ENCODE peak calls at places on chromosomes 7 and 10, in four cellular contexts. Z is stimulated activated CD4-positive, alpha-beta T cell treated with anti-CD3 and anti-CD28 coated beads, Interleukin-2, amount 100 ng/mL, for 24 hours; L is BJ; M is naive B cell. A is an unnamed sample.

GRCh38 chr10:90313548-90314325 is 544.1 kb downstream of the HTR7 start:
- DNase-seq in L (no peak), Z (no peak), M (no peak), A (peak)

GRCh38 chr10:104614245-104614831 is 26.8 kb upstream of the SORCS3 start:
- DNase-seq in L (no peak), M (no peak), Z (peak), A (no peak)

GRCh38 chr10:12042409-12042796 is 206 bp downstream of the UPF2 start:
- DNase-seq in Z (peak), L (no peak), M (peak), A (no peak)

GRCh38 chr10:80410122-80410521 is 1.8 kb downstream of the PRXL2A start:
- DNase-seq in M (no peak), L (no peak), Z (no peak), A (no peak)

GRCh38 chr7:107080099-107080505 is 35.6 kb downstream of the PRKAR2B start:
- DNase-seq in L (no peak), Z (no peak), M (no peak), A (no peak)

GRCh38 chr10:19041176-19041575 is 7.4 kb upstream of the MALRD1 start:
- DNase-seq in Z (no peak), M (no peak), L (no peak), A (no peak)

GRCh38 chr7:99379043-99379577 is 4.6 kb downstream of the ARPC1B start:
- DNase-seq in L (peak), Z (peak), M (peak), A (peak)

GRCh38 chr10:514137-514671 is 175.3 kb downstream of the DIP2C start:
- DNase-seq in M (no peak), L (no peak), Z (no peak), A (no peak)

GRCh38 chr7:121329460-121330052 is 756 bp downstream of the WNT16 start:
- DNase-seq in M (peak), Z (no peak), L (no peak), A (no peak)

GRCh38 chr10:12484945-12485805 is 135.8 kb downstream of the CAMK1D start:
- DNase-seq in M (no peak), L (no peak), Z (peak), A (no peak)

GRCh38 chr7:11341285-11341944 is 367.7 kb downstream of the PHF14 start:
- DNase-seq in Z (no peak), M (no peak), L (no peak), A (no peak)

GRCh38 chr10:73816917-73817729 is 5.7 kb upstream of the NDST2 start:
- DNase-seq in Z (no peak), L (no peak), M (no peak), A (no peak)

GRCh38 chr7:90188281-90188680 is 23.3 kb upstream of the STEAP2 start:
- DNase-seq in Z (no peak), L (no peak), M (no peak), A (no peak)

GRCh38 chr7:157080111-157080730 is 58.5 kb upstream of the UBE3C start:
- DNase-seq in L (no peak), Z (no peak), M (no peak), A (no peak)

GRCh38 chr10:93498196-93498595 is 1.8 kb downstream of the CEP55 start:
- DNase-seq in M (no peak), Z (no peak), L (no peak), A (no peak)

GRCh38 chr10:35012781-35013180 is 77.4 kb downstream of the CUL2 start:
- DNase-seq in L (no peak), M (no peak), Z (no peak), A (no peak)

GRCh38 chr7:102912742-102913141 is at the start of gene LRRC17:
- DNase-seq in L (no peak), M (no peak), Z (no peak), A (no peak)

GRCh38 chr10:8401531-8401930 is 347.0 kb downstream of the GATA3 start:
- DNase-seq in Z (no peak), L (no peak), M (no peak), A (no peak)

GRCh38 chr10:80268266-80268665 is 21.2 kb downstream of the MAT1A start:
- DNase-seq in M (no peak), L (no peak), Z (no peak), A (no peak)

GRCh38 chr7:28065308-28065707 is 115.3 kb downstream of the JAZF1 start:
- DNase-seq in M (no peak), Z (no peak), L (peak), A (no peak)

GRCh38 chr10:1499344-1499957 is 237.9 kb downstream of the ADARB2 start:
- DNase-seq in L (no peak), M (no peak), Z (no peak), A (no peak)

GRCh38 chr7:2090526-2091520 is 141.9 kb downstream of the MAD1L1 start:
- DNase-seq in Z (no peak), M (no peak), L (no peak), A (no peak)

GRCh38 chr7:151448261-151449252 is 8.6 kb upstream of the CRYGN start:
- DNase-seq in M (peak), Z (peak), L (no peak), A (no peak)

GRCh38 chr10:114694735-114695134 is 36.7 kb upstream of the ABLIM1 start:
- DNase-seq in L (no peak), M (no peak), Z (peak), A (no peak)

GRCh38 chr7:95772771-95773581 is 622 bp downstream of the DYNC1I1 start:
- DNase-seq in L (no peak), Z (no peak), M (no peak), A (no peak)